ENCODE peak calls at places on chromosomes 2 and 18, in six cellular contexts. One of them, this sample, is unnamed.

GRCh38 chr2:188810591-188810990 is 163.6 kb upstream of the COL3A1 start:
- DNase-seq in effector memory CD4-positive, alpha-beta T cell: no peak
- DNase-seq in CD4-positive, alpha-beta memory T cell: no peak
- DNase-seq in AG04450: no peak
- DNase-seq in psoas muscle: no peak
- DNase-seq in uterus: no peak
- DNase-seq in this sample: no peak

GRCh38 chr2:46866770-46867246 is 48.8 kb downstream of the MCFD2 start:
- DNase-seq in uterus: peak; percentile 80
- DNase-seq in CD4-positive, alpha-beta memory T cell: no peak
- DNase-seq in AG04450: no peak
- DNase-seq in effector memory CD4-positive, alpha-beta T cell: no peak
- DNase-seq in psoas muscle: no peak
- DNase-seq in this sample: peak; percentile 50

GRCh38 chr18:7605705-7606104 is 38.6 kb downstream of the PTPRM start:
- DNase-seq in AG04450: no peak
- DNase-seq in effector memory CD4-positive, alpha-beta T cell: no peak
- DNase-seq in psoas muscle: no peak
- DNase-seq in uterus: no peak
- DNase-seq in CD4-positive, alpha-beta memory T cell: no peak
- DNase-seq in this sample: no peak

GRCh38 chr18:21960189-21960588 is 209.2 kb upstream of the GATA6 start:
- DNase-seq in AG04450: no peak
- DNase-seq in uterus: no peak
- DNase-seq in CD4-positive, alpha-beta memory T cell: no peak
- DNase-seq in effector memory CD4-positive, alpha-beta T cell: no peak
- DNase-seq in psoas muscle: no peak
- DNase-seq in this sample: no peak

GRCh38 chr2:157662401-157662800 is 33.7 kb upstream of the ACVR1C start:
- DNase-seq in psoas muscle: no peak
- DNase-seq in effector memory CD4-positive, alpha-beta T cell: no peak
- DNase-seq in CD4-positive, alpha-beta memory T cell: no peak
- DNase-seq in AG04450: no peak
- DNase-seq in uterus: no peak
- DNase-seq in this sample: no peak

GRCh38 chr18:76658627-76659026 is 163.6 kb upstream of the ZNF516 start:
- DNase-seq in AG04450: no peak
- DNase-seq in uterus: peak; percentile 39
- DNase-seq in psoas muscle: no peak
- DNase-seq in effector memory CD4-positive, alpha-beta T cell: no peak
- DNase-seq in CD4-positive, alpha-beta memory T cell: no peak
- DNase-seq in this sample: no peak

GRCh38 chr2:208406474-208407451 is at the start of gene PTH2R:
- DNase-seq in uterus: no peak
- DNase-seq in AG04450: no peak
- DNase-seq in effector memory CD4-positive, alpha-beta T cell: no peak
- DNase-seq in CD4-positive, alpha-beta memory T cell: no peak
- DNase-seq in psoas muscle: peak; percentile 48
- DNase-seq in this sample: no peak

GRCh38 chr2:226903179-226903578 is 67.3 kb downstream of the RHBDD1 start:
- DNase-seq in CD4-positive, alpha-beta memory T cell: no peak
- DNase-seq in AG04450: peak; percentile 67
- DNase-seq in psoas muscle: no peak
- DNase-seq in uterus: no peak
- DNase-seq in effector memory CD4-positive, alpha-beta T cell: no peak
- DNase-seq in this sample: no peak

GRCh38 chr18:48521723-48522122 is 17.1 kb upstream of the CTIF start:
- DNase-seq in psoas muscle: no peak
- DNase-seq in effector memory CD4-positive, alpha-beta T cell: no peak
- DNase-seq in AG04450: no peak
- DNase-seq in CD4-positive, alpha-beta memory T cell: no peak
- DNase-seq in uterus: no peak
- DNase-seq in this sample: no peak

GRCh38 chr2:132559326-132559725 is 110.7 kb downstream of the LYPD1 start:
- DNase-seq in uterus: no peak
- DNase-seq in effector memory CD4-positive, alpha-beta T cell: no peak
- DNase-seq in psoas muscle: no peak
- DNase-seq in CD4-positive, alpha-beta memory T cell: no peak
- DNase-seq in AG04450: no peak
- DNase-seq in this sample: no peak

GRCh38 chr2:28174211-28174610 is 218.4 kb upstream of the FOSL2 start:
- DNase-seq in uterus: no peak
- DNase-seq in AG04450: no peak
- DNase-seq in CD4-positive, alpha-beta memory T cell: no peak
- DNase-seq in effector memory CD4-positive, alpha-beta T cell: no peak
- DNase-seq in psoas muscle: no peak
- DNase-seq in this sample: no peak

GRCh38 chr2:106886916-106887758 is 1.2 kb upstream of the ST6GAL2 start:
- DNase-seq in effector memory CD4-positive, alpha-beta T cell: no peak
- DNase-seq in AG04450: no peak
- DNase-seq in uterus: no peak
- DNase-seq in CD4-positive, alpha-beta memory T cell: no peak
- DNase-seq in psoas muscle: no peak
- DNase-seq in this sample: no peak

GRCh38 chr18:62877448-62878221 is 162.3 kb downstream of the PHLPP1 start:
- DNase-seq in uterus: no peak
- DNase-seq in effector memory CD4-positive, alpha-beta T cell: no peak
- DNase-seq in AG04450: no peak
- DNase-seq in CD4-positive, alpha-beta memory T cell: no peak
- DNase-seq in psoas muscle: no peak
- DNase-seq in this sample: no peak

GRCh38 chr2:160257015-160257741 is 57.1 kb upstream of the ITGB6 start:
- DNase-seq in CD4-positive, alpha-beta memory T cell: no peak
- DNase-seq in AG04450: no peak
- DNase-seq in effector memory CD4-positive, alpha-beta T cell: no peak
- DNase-seq in psoas muscle: no peak
- DNase-seq in uterus: no peak
- DNase-seq in this sample: no peak

GRCh38 chr18:59005266-59005665 is 134.4 kb upstream of the SEC11C start:
- DNase-seq in CD4-positive, alpha-beta memory T cell: no peak
- DNase-seq in uterus: peak; percentile 36
- DNase-seq in AG04450: no peak
- DNase-seq in effector memory CD4-positive, alpha-beta T cell: no peak
- DNase-seq in psoas muscle: peak; percentile 68
- DNase-seq in this sample: peak; percentile 57

GRCh38 chr2:222355860-222356259 is 57.1 kb upstream of the PAX3 start:
- DNase-seq in psoas muscle: no peak
- DNase-seq in AG04450: no peak
- DNase-seq in uterus: no peak
- DNase-seq in effector memory CD4-positive, alpha-beta T cell: no peak
- DNase-seq in CD4-positive, alpha-beta memory T cell: no peak
- DNase-seq in this sample: no peak

GRCh38 chr18:46916551-46917107 is 678 bp downstream of the PIAS2 start:
- DNase-seq in CD4-positive, alpha-beta memory T cell: peak; percentile 58
- DNase-seq in AG04450: no peak
- DNase-seq in psoas muscle: no peak
- DNase-seq in uterus: peak; percentile 19
- DNase-seq in effector memory CD4-positive, alpha-beta T cell: no peak
- DNase-seq in this sample: peak; percentile 7

GRCh38 chr2:9914384-9915065 is 37.0 kb upstream of the GRHL1 start:
- DNase-seq in psoas muscle: no peak
- DNase-seq in AG04450: peak; percentile 60
- DNase-seq in CD4-positive, alpha-beta memory T cell: no peak
- DNase-seq in effector memory CD4-positive, alpha-beta T cell: no peak
- DNase-seq in uterus: no peak
- DNase-seq in this sample: peak; percentile 11

GRCh38 chr2:59713577-59713976 is 839.9 kb downstream of the BCL11A start:
- DNase-seq in psoas muscle: no peak
- DNase-seq in uterus: no peak
- DNase-seq in CD4-positive, alpha-beta memory T cell: no peak
- DNase-seq in effector memory CD4-positive, alpha-beta T cell: no peak
- DNase-seq in AG04450: no peak
- DNase-seq in this sample: no peak

GRCh38 chr2:57906152-57906732 is 140.4 kb upstream of the VRK2 start:
- DNase-seq in CD4-positive, alpha-beta memory T cell: no peak
- DNase-seq in AG04450: peak; percentile 37
- DNase-seq in uterus: no peak
- DNase-seq in psoas muscle: no peak
- DNase-seq in effector memory CD4-positive, alpha-beta T cell: no peak
- DNase-seq in this sample: no peak

GRCh38 chr2:172098650-172099471 is 3.8 kb downstream of the DLX2 start:
- DNase-seq in psoas muscle: peak; percentile 68
- DNase-seq in uterus: no peak
- DNase-seq in effector memory CD4-positive, alpha-beta T cell: peak; percentile 27
- DNase-seq in CD4-positive, alpha-beta memory T cell: peak; percentile 45
- DNase-seq in AG04450: no peak
- DNase-seq in this sample: no peak

DNA sequence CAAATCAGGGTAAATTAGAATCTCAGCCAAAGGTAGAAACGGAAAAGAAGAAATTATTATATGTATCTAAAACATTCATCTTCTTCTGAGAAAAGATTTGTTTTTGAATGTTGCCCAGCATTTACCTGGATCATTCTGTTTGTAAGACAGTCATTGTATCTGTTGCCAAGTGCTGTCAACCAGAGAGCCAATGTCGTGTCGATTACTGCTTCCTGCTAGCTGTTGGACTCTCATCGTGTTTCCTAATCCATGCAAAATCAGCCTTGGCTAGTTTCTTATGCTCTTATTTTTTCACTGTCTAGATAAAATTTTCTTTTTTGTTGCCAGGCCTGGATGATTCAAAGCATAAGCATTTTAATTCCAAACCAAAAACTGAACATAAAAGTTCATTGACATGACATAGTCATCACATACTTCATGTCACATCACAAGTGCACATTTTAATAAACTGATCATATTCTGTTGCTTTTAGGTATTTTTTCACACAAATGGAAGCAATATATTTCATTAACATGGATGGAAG is 202.3 kb downstream of the KCNH7 start:
- DNase-seq in AG04450: no peak
- DNase-seq in effector memory CD4-positive, alpha-beta T cell: no peak
- DNase-seq in CD4-positive, alpha-beta memory T cell: no peak
- DNase-seq in uterus: no peak
- DNase-seq in psoas muscle: no peak
- DNase-seq in this sample: no peak
- H3K27me3 ChIP-seq in AG04450: no peaks in the 10 kb centered on the region
- H3K27me3 ChIP-seq in effector memory CD4-positive, alpha-beta T cell: no peaks in the 10 kb centered on the region
- H3K27me3 ChIP-seq in CD4-positive, alpha-beta memory T cell: no peaks in the 10 kb centered on the region
- H3K27me3 ChIP-seq in uterus: no peaks in the 10 kb centered on the region
- H3K27me3 ChIP-seq in psoas muscle: no peaks in the 10 kb centered on the region
- H3K27me3 ChIP-seq in this sample: no peaks in the 10 kb centered on the region

GRCh38 chr2:26560892-26561291 is 80.3 kb downstream of the CIB4 start:
- DNase-seq in psoas muscle: no peak
- DNase-seq in uterus: no peak
- DNase-seq in CD4-positive, alpha-beta memory T cell: no peak
- DNase-seq in AG04450: no peak
- DNase-seq in effector memory CD4-positive, alpha-beta T cell: no peak
- DNase-seq in this sample: no peak

GRCh38 chr2:26561376-26561775 is 79.8 kb downstream of the CIB4 start:
- DNase-seq in effector memory CD4-positive, alpha-beta T cell: no peak
- DNase-seq in psoas muscle: peak; percentile 48
- DNase-seq in AG04450: no peak
- DNase-seq in CD4-positive, alpha-beta memory T cell: no peak
- DNase-seq in uterus: no peak
- DNase-seq in this sample: no peak

GRCh38 chr2:26558271-26559043 is 80.5 kb upstream of the OTOF start:
- DNase-seq in effector memory CD4-positive, alpha-beta T cell: no peak
- DNase-seq in AG04450: no peak
- DNase-seq in psoas muscle: peak; percentile 49
- DNase-seq in CD4-positive, alpha-beta memory T cell: no peak
- DNase-seq in uterus: no peak
- DNase-seq in this sample: no peak

GRCh38 chr2:26559044-26559405 is 81.1 kb upstream of the OTOF start:
- DNase-seq in effector memory CD4-positive, alpha-beta T cell: no peak
- DNase-seq in AG04450: no peak
- DNase-seq in CD4-positive, alpha-beta memory T cell: no peak
- DNase-seq in uterus: no peak
- DNase-seq in psoas muscle: peak; percentile 25
- DNase-seq in this sample: no peak

DNA sequence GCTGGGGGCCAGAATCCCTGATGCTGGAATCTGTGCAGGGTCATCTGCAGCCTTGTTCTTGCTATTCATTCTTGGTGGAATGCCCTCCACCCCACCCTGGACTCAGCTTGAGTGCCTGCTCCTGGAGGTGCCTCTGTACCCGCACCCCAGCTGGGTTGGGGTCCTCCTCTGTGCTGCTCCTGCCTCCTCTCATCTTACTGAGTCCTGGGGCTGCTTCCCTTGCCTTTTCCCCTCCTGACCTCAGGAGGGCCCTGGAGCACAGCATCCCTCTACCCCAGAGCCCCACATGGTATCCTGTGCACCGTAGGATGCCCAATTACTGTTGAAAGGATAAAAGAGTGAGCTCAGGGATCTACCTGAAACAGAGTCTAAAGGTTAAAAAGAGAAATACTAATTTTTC is 81.6 kb downstream of the CIB4 start:
- DNase-seq in psoas muscle: peak; percentile 25
- DNase-seq in AG04450: no peak
- DNase-seq in CD4-positive, alpha-beta memory T cell: no peak
- DNase-seq in uterus: no peak
- DNase-seq in effector memory CD4-positive, alpha-beta T cell: no peak
- DNase-seq in this sample: no peak
- H3K27me3 ChIP-seq in psoas muscle: peaks cover 38% of the 10 kb centered on the region
- H3K27me3 ChIP-seq in AG04450: peaks cover 69% of the 10 kb centered on the region
- H3K27me3 ChIP-seq in CD4-positive, alpha-beta memory T cell: peaks cover 31% of the 10 kb centered on the region
- H3K27me3 ChIP-seq in uterus: peaks cover 5% of the 10 kb centered on the region
- H3K27me3 ChIP-seq in effector memory CD4-positive, alpha-beta T cell: peaks cover 18% of the 10 kb centered on the region
- H3K27me3 ChIP-seq in this sample: peaks cover 5% of the 10 kb centered on the region

DNA sequence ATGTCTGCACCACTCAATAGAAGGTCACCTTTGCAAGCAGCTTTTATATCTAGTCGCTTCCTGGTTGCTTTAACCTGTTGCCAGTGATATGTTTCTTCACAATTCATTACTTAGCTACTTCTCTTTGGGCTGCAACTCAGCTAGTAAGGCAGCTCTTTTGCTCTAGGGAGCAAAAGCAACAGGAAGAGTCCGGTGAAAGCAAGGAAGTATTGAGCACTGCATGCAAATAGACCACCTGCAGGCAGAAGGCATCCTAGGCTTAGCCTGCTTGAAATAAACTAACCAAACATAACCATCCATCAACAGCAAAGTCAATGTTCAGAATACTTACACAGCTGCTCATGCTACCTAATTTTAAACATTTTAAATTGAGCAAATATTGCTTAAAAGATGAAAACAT is 529.2 kb upstream of the LINC00305 start:
- DNase-seq in uterus: no peak
- DNase-seq in psoas muscle: no peak
- DNase-seq in CD4-positive, alpha-beta memory T cell: no peak
- DNase-seq in effector memory CD4-positive, alpha-beta T cell: no peak
- DNase-seq in AG04450: no peak
- DNase-seq in this sample: no peak
- H3K27me3 ChIP-seq in uterus: no peaks in the 10 kb centered on the region
- H3K27me3 ChIP-seq in psoas muscle: no peaks in the 10 kb centered on the region
- H3K27me3 ChIP-seq in CD4-positive, alpha-beta memory T cell: no peaks in the 10 kb centered on the region
- H3K27me3 ChIP-seq in effector memory CD4-positive, alpha-beta T cell: no peaks in the 10 kb centered on the region
- H3K27me3 ChIP-seq in AG04450: no peaks in the 10 kb centered on the region
- H3K27me3 ChIP-seq in this sample: no peaks in the 10 kb centered on the region

DNA sequence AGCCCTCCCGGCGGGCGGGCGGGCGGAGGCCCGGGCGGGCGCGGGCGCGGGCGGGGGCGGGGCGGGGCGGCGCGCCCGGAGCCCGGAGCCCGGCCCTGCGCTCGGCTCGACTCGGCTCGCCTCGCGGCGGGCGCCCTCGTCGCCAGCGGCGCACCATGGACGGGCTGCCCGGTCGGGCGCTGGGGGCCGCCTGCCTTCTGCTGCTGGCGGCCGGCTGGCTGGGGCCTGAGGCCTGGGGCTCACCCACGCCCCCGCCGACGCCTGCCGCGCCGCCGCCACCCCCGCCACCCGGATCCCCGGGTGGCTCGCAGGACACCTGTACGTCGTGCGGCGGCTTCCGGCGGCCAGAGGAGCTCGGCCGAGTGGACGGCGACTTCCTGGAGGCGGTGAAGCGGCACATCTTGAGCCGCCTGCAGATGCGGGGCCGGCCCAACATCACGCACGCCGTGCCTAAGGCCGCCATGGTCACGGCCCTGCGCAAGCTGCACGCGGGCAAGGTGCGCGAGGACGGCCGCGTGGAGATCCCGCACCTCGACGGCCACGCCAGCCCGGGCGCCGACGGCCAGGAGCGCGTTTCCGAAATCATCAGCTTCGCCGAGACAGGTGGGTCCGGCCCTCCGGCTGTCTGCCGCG is at the start of gene INHBB:
- DNase-seq in effector memory CD4-positive, alpha-beta T cell: no peak
- DNase-seq in psoas muscle: peak; percentile 64
- DNase-seq in uterus: no peak
- DNase-seq in CD4-positive, alpha-beta memory T cell: no peak
- DNase-seq in AG04450: no peak
- DNase-seq in this sample: no peak
- H3K27me3 ChIP-seq in effector memory CD4-positive, alpha-beta T cell: peaks cover 39% of the 10 kb centered on the region
- H3K27me3 ChIP-seq in psoas muscle: peaks cover 30% of the 10 kb centered on the region
- H3K27me3 ChIP-seq in uterus: peaks cover 20% of the 10 kb centered on the region
- H3K27me3 ChIP-seq in CD4-positive, alpha-beta memory T cell: peaks cover 24% of the 10 kb centered on the region
- H3K27me3 ChIP-seq in AG04450: peaks cover 80% of the 10 kb centered on the region
- H3K27me3 ChIP-seq in this sample: peaks cover 38% of the 10 kb centered on the region